ENCODE peak calls at places on chromosomes 11 and 22, in seven cellular contexts. O, L, V, M, P, U and H are unnamed samples.

GRCh38 chr11:64186205-64187165 is 514 bp downstream of the STIP1 start:
- DNase-seq in O (peak; percentile 2), L (no peak), V (peak; percentile 11), M (no peak), P (peak; percentile 67), U (no peak), H (peak; percentile 96)

GRCh38 chr22:31344369-31345330 is 1.5 kb downstream of the PATZ1 start:
- DNase-seq in O (peak; percentile 57), L (peak; percentile 53), V (peak; percentile 62), M (peak; percentile 39), P (peak; percentile 62), U (peak; percentile 26), H (peak; percentile 52)

GRCh38 chr22:35432226-35432905 is 32.4 kb downstream of the MCM5 start:
- DNase-seq in O (no peak), L (no peak), V (no peak), M (no peak), P (no peak), U (no peak), H (no peak)

GRCh38 chr22:30262917-30263741 is 3.5 kb downstream of the OSM start:
- DNase-seq in O (peak; percentile 61), L (no peak), V (peak; percentile 57), M (peak; percentile 41), P (peak; percentile 87), U (no peak), H (no peak)

GRCh38 chr11:70854891-70855556 is 397.4 kb downstream of the SHANK2 start:
- DNase-seq in O (no peak), L (no peak), V (no peak), M (no peak), P (no peak), U (no peak), H (no peak)

GRCh38 chr11:77309401-77310085 is 8.1 kb upstream of the GDPD4 start:
- DNase-seq in O (peak; percentile 5), L (no peak), V (no peak), M (peak; percentile 53), P (no peak), U (no peak), H (no peak)

GRCh38 chr11:69075421-69076128 is 26.8 kb downstream of the TPCN2 start:
- DNase-seq in O (peak; percentile 99), L (peak; percentile 100), V (peak; percentile 100), M (peak; percentile 98), P (peak; percentile 58), U (peak; percentile 93), H (peak; percentile 69)

GRCh38 chr11:13152736-13153541 is 124.7 kb upstream of the BMAL1 start:
- DNase-seq in O (peak; percentile 42), L (no peak), V (peak; percentile 27), M (peak; percentile 35), P (peak; percentile 61), U (peak; percentile 12), H (no peak)

GRCh38 chr11:44519989-44520737 is 45.3 kb upstream of the CD82 start:
- DNase-seq in O (no peak), L (no peak), V (no peak), M (no peak), P (no peak), U (no peak), H (peak; percentile 89)

GRCh38 chr22:29308791-29309262 is 2.4 kb downstream of the GAS2L1 start:
- DNase-seq in O (peak; percentile 65), L (peak; percentile 76), V (peak; percentile 85), M (peak; percentile 75), P (no peak), U (peak; percentile 73), H (no peak)

GRCh38 chr11:90823446-90823845 is 600.6 kb upstream of the CHORDC1 start:
- DNase-seq in O (no peak), L (no peak), V (no peak), M (no peak), P (no peak), U (no peak), H (no peak)

GRCh38 chr11:114085965-114086364 is 26.5 kb downstream of the ZBTB16 start:
- DNase-seq in O (no peak), L (no peak), V (no peak), M (no peak), P (no peak), U (no peak), H (peak; percentile 57)

GRCh38 chr11:131932584-131933360 is 562.4 kb downstream of the NTM start:
- DNase-seq in O (no peak), L (no peak), V (no peak), M (no peak), P (no peak), U (no peak), H (peak; percentile 32)

GRCh38 chr11:76397383-76397782 is 16.3 kb downstream of the GVQW3 start:
- DNase-seq in O (no peak), L (no peak), V (no peak), M (no peak), P (no peak), U (no peak), H (no peak)

GRCh38 chr11:128874406-128874805 is 7.3 kb upstream of the KCNJ1 start:
- DNase-seq in O (peak; percentile 22), L (peak; percentile 65), V (peak; percentile 73), M (peak; percentile 22), P (no peak), U (no peak), H (no peak)

GRCh38 chr11:132992838-132993680 is 539.2 kb downstream of the OPCML start:
- DNase-seq in O (peak; percentile 4), L (peak; percentile 40), V (peak; percentile 55), M (peak; percentile 23), P (no peak), U (peak; percentile 14), H (no peak)

GRCh38 chr11:108340958-108341357 is 118.1 kb downstream of the ATM start:
- DNase-seq in O (no peak), L (no peak), V (no peak), M (no peak), P (no peak), U (no peak), H (no peak)

DNA sequence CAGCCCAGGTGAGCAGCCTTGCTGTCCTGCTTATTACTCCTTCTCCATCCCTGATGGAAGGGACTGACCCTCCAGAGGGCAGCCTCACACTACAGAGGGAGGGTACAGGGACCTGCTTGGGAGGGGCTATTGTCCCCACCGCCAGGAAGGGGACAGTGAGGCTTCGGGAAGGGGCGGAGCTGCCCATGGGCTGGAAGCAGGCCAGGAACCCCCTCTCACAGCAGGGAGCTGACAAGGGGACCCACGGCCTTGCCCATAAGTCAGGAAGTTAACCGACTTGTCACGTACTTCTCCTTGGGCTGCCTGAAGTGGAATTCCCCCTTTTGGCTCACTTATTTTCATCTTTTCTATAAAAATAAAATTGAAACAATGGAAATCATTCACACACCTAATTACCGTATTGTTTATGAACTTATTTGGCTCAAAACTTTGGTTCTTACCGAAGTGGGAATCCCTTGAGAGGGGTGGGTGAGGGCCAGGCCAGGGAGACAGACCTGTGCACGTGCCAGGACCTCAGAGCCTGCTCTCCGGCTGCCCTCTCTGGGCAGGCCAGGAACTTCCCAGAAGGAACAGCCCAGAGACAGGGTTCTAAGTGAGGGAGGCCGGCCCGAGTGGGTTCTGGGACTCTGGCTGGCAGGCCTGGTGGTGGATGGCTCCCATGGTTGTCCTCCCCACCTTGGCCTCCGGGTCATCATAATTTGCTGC is 5.8 kb downstream of the MGAT3 start:
- DNase-seq in O (no peak), L (no peak), V (no peak), M (no peak), P (no peak), U (no peak), H (peak; percentile 46)
- TF ChIP-seq CTCF in O (no peak), L (no peak), V (no peak), M (no peak), P (no peak), U (no peak), H (peak; percentile 34)

GRCh38 chr11:58067685-58068084 is 36.9 kb downstream of the OR6Q1 start:
- DNase-seq in O (peak; percentile 47), L (peak; percentile 22), V (peak; percentile 55), M (no peak), P (no peak), U (no peak), H (no peak)

GRCh38 chr11:58070585-58070984 is 39.8 kb downstream of the OR6Q1 start:
- DNase-seq in O (no peak), L (no peak), V (no peak), M (no peak), P (no peak), U (no peak), H (no peak)

DNA sequence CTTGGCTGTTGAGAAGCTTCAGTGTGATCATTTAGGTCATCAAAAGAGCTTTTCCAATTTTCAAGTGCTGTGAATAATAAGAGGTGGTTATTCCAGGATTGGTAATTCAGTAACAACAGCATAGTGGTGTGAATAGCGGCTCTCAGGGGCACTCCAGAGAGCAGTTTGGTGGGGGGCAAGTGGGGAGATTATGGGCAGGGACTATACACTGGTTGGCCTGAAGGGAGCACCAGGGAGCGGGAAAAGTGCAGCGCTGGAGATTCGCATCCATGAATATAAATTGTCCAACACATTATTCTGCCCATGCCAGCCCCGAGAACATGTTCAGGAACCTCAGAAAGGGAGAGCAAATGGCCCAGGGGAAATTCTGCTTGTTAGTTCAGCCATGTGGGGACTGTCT is 37.9 kb downstream of the OR6Q1 start:
- DNase-seq in O (no peak), L (no peak), V (no peak), M (no peak), P (no peak), U (no peak), H (no peak)
- TF ChIP-seq CTCF in O (no peak), L (no peak), V (no peak), M (no peak), P (no peak), U (peak; percentile 24), H (no peak)

GRCh38 chr11:79062814-79063762 is 377.7 kb downstream of the TENM4 start:
- DNase-seq in O (peak; percentile 41), L (no peak), V (no peak), M (no peak), P (peak; percentile 13), U (peak; percentile 42), H (no peak)
- TF ChIP-seq CTCF in O (peak; percentile 48), L (peak; percentile 46), V (peak; percentile 44), M (peak; percentile 45), P (no peak), U (peak; percentile 75), H (no peak)

GRCh38 chr11:134017773-134018430 is 51.0 kb upstream of the JAM3 start:
- DNase-seq in O (no peak), L (no peak), V (no peak), M (no peak), P (no peak), U (no peak), H (no peak)

GRCh38 chr11:134015541-134015940 is 53.3 kb upstream of the JAM3 start:
- DNase-seq in O (no peak), L (no peak), V (no peak), M (no peak), P (no peak), U (no peak), H (no peak)

GRCh38 chr11:134013518-134013917 is 55.4 kb upstream of the JAM3 start:
- DNase-seq in O (no peak), L (no peak), V (no peak), M (no peak), P (no peak), U (no peak), H (no peak)

GRCh38 chr11:134019500-134019899 is 49.4 kb upstream of the JAM3 start:
- DNase-seq in O (no peak), L (no peak), V (no peak), M (no peak), P (no peak), U (no peak), H (no peak)

DNA sequence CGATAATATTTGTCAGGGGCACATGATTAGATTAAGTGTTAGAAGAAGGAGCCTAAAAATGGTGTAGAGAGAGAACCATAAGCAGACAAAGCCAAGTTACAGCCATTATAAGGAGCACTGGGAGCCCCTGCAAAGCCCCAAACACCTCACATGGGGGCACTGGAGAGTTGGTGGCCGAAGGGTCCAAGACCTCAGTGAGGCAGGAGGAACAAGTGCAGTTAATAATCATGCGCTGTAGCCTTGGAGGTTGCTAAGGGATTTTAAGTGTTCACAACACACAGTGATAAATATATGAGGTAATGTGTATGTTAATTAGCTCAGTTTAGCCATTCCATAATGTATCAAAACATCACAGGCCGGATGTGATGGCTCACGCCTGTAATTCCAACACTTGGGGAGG is 54.4 kb upstream of the JAM3 start:
- DNase-seq in O (no peak), L (no peak), V (peak; percentile 13), M (no peak), P (no peak), U (no peak), H (no peak)
- TF ChIP-seq CTCF in O (no peak), L (peak; percentile 16), V (peak; percentile 24), M (peak; percentile 44), P (no peak), U (peak; percentile 38), H (no peak)